ENCODE peak calls at places on chromosomes 1 and 21, in eight cellular contexts. X, K, J, Y, W, F, V and I are unnamed samples.

GRCh38 chr1:227996187-227996950 is 10.4 kb upstream of the WNT3A start:
- DNase-seq in X (no peak), K (no peak), J (peak), Y (peak), W (no peak), F (no peak), V (no peak), I (no peak)

GRCh38 chr1:2814511-2815075 is 13.1 kb upstream of the TTC34 start:
- DNase-seq in X (no peak), K (no peak), J (no peak), Y (no peak), W (no peak), F (no peak), V (no peak), I (no peak)

GRCh38 chr1:226872455-226872854 is 2.0 kb downstream of the PSEN2 start:
- DNase-seq in X (no peak), K (peak), J (no peak), Y (no peak), W (no peak), F (no peak), V (no peak), I (peak)

GRCh38 chr1:208531003-208531750 is 287.0 kb upstream of the PLXNA2 start:
- DNase-seq in X (no peak), K (no peak), J (no peak), Y (no peak), W (no peak), F (no peak), V (peak), I (no peak)

GRCh38 chr1:46755121-46755520 is 36.2 kb upstream of the EFCAB14 start:
- DNase-seq in X (no peak), K (no peak), J (no peak), Y (no peak), W (no peak), F (no peak), V (no peak), I (no peak)

GRCh38 chr1:164477336-164477735 is 81.6 kb upstream of the PBX1 start:
- DNase-seq in X (no peak), K (no peak), J (no peak), Y (no peak), W (no peak), F (no peak), V (no peak), I (no peak)

GRCh38 chr1:154157520-154158306 is 2.8 kb upstream of the NUP210L start:
- DNase-seq in X (no peak), K (no peak), J (no peak), Y (no peak), W (no peak), F (no peak), V (no peak), I (no peak)

GRCh38 chr1:55143686-55144085 is 71.5 kb downstream of the USP24 start:
- DNase-seq in X (peak), K (peak), J (no peak), Y (no peak), W (peak), F (no peak), V (no peak), I (no peak)

GRCh38 chr1:145823565-145824498 is at the start of the genes POLR3C and RNF115:
- DNase-seq in X (peak), K (peak), J (peak), Y (peak), W (peak), F (peak), V (peak), I (no peak)

GRCh38 chr1:150970818-150971582 is 3.6 kb downstream of the CERS2 start:
- DNase-seq in X (no peak), K (peak), J (peak), Y (peak), W (no peak), F (peak), V (no peak), I (no peak)

GRCh38 chr1:51061231-51061943 is 40.6 kb upstream of the C1orf185 start:
- DNase-seq in X (no peak), K (no peak), J (no peak), Y (no peak), W (no peak), F (no peak), V (no peak), I (no peak)

GRCh38 chr1:17307946-17308345 is at the start of gene PADI4:
- DNase-seq in X (no peak), K (no peak), J (no peak), Y (no peak), W (no peak), F (no peak), V (no peak), I (no peak)

GRCh38 chr1:183230403-183230802 is 44.3 kb downstream of the LAMC2 start:
- DNase-seq in X (no peak), K (no peak), J (no peak), Y (no peak), W (no peak), F (no peak), V (no peak), I (no peak)

GRCh38 chr1:58874757-58875755 is 91.2 kb upstream of the JUN start:
- DNase-seq in X (no peak), K (peak), J (peak), Y (no peak), W (peak), F (no peak), V (no peak), I (no peak)

GRCh38 chr1:90616395-90616794 is 100.7 kb downstream of the BARHL2 start:
- DNase-seq in X (peak), K (peak), J (no peak), Y (no peak), W (peak), F (no peak), V (no peak), I (no peak)

GRCh38 chr1:54052470-54052933 is 502 bp downstream of the TMEM59 start:
- DNase-seq in X (no peak), K (peak), J (peak), Y (no peak), W (no peak), F (peak), V (no peak), I (peak)

GRCh38 chr21:45255381-45256020 is 32.2 kb downstream of the POFUT2 start:
- DNase-seq in X (peak), K (peak), J (no peak), Y (no peak), W (no peak), F (peak), V (peak), I (peak)

GRCh38 chr1:210098376-210098775 is 134.2 kb upstream of the SERTAD4 start:
- DNase-seq in X (no peak), K (no peak), J (no peak), Y (no peak), W (no peak), F (no peak), V (no peak), I (no peak)

GRCh38 chr1:224118688-224119087 is 4.8 kb downstream of the FBXO28 start:
- DNase-seq in X (no peak), K (no peak), J (no peak), Y (no peak), W (no peak), F (no peak), V (no peak), I (no peak)

GRCh38 chr1:2533356-2533755 is 3.3 kb upstream of the HES5 start:
- DNase-seq in X (no peak), K (no peak), J (no peak), Y (no peak), W (no peak), F (no peak), V (no peak), I (no peak)

GRCh38 chr1:157302724-157303123 is 164.5 kb upstream of the ETV3 start:
- DNase-seq in X (no peak), K (no peak), J (no peak), Y (no peak), W (no peak), F (no peak), V (no peak), I (no peak)

GRCh38 chr1:25064465-25065238 is 134.6 kb upstream of the RUNX3 start:
- DNase-seq in X (no peak), K (no peak), J (no peak), Y (no peak), W (no peak), F (no peak), V (no peak), I (no peak)

GRCh38 chr1:113871597-113872113 is at the start of gene PTPN22:
- DNase-seq in X (no peak), K (no peak), J (no peak), Y (no peak), W (no peak), F (no peak), V (no peak), I (no peak)

GRCh38 chr1:190563230-190563629 is 85.6 kb upstream of the BRINP3 start:
- DNase-seq in X (no peak), K (no peak), J (no peak), Y (no peak), W (no peak), F (no peak), V (no peak), I (no peak)

GRCh38 chr1:222127526-222128152 is 385.8 kb upstream of the DUSP10 start:
- DNase-seq in X (no peak), K (no peak), J (no peak), Y (no peak), W (no peak), F (no peak), V (no peak), I (no peak)

GRCh38 chr1:106360252-106360651 is 696.2 kb upstream of the PRMT6 start:
- DNase-seq in X (no peak), K (no peak), J (no peak), Y (no peak), W (no peak), F (no peak), V (no peak), I (no peak)

GRCh38 chr1:109249654-109250401 is 489 bp downstream of the CELSR2 start:
- DNase-seq in X (no peak), K (no peak), J (peak), Y (no peak), W (no peak), F (no peak), V (no peak), I (no peak)

GRCh38 chr1:66933887-66934700 is 9.3 kb downstream of the MIER1 start:
- DNase-seq in X (no peak), K (no peak), J (no peak), Y (no peak), W (no peak), F (no peak), V (no peak), I (no peak)

GRCh38 chr1:44947060-44947773 is 39.2 kb downstream of the EIF2B3 start:
- DNase-seq in X (no peak), K (no peak), J (peak), Y (no peak), W (no peak), F (peak), V (no peak), I (no peak)

GRCh38 chr21:44450402-44450801 is 4.9 kb upstream of the LRRC3 start:
- DNase-seq in X (no peak), K (no peak), J (no peak), Y (peak), W (no peak), F (no peak), V (no peak), I (no peak)

GRCh38 chr1:89633745-89634625 is 1.1 kb downstream of the LRRC8C start:
- DNase-seq in X (no peak), K (no peak), J (peak), Y (no peak), W (no peak), F (peak), V (no peak), I (no peak)

GRCh38 chr1:183652547-183653467 is at the start of gene APOBEC4:
- DNase-seq in X (no peak), K (no peak), J (no peak), Y (no peak), W (no peak), F (no peak), V (no peak), I (no peak)

GRCh38 chr1:228287541-228288425 is 79.9 kb downstream of the OBSCN start:
- DNase-seq in X (no peak), K (no peak), J (peak), Y (peak), W (no peak), F (no peak), V (no peak), I (no peak)

GRCh38 chr1:1063945-1064831 is 9.9 kb downstream of the RNF223 start:
- DNase-seq in X (peak), K (peak), J (peak), Y (no peak), W (no peak), F (peak), V (no peak), I (no peak)

GRCh38 chr21:36792505-36792967 is 93.6 kb downstream of the SIM2 start:
- DNase-seq in X (no peak), K (no peak), J (no peak), Y (no peak), W (no peak), F (no peak), V (no peak), I (peak)

GRCh38 chr1:151065089-151065645 is 5.0 kb downstream of the MLLT11 start:
- DNase-seq in X (no peak), K (no peak), J (no peak), Y (no peak), W (no peak), F (no peak), V (no peak), I (no peak)

GRCh38 chr1:248303324-248303723 is at the start of gene OR2T12:
- DNase-seq in X (no peak), K (no peak), J (no peak), Y (no peak), W (no peak), F (no peak), V (no peak), I (no peak)

GRCh38 chr1:169044296-169044695 is 62.2 kb upstream of the ATP1B1 start:
- DNase-seq in X (no peak), K (no peak), J (no peak), Y (no peak), W (no peak), F (no peak), V (peak), I (no peak)

GRCh38 chr21:45578811-45579381 is 36.7 kb upstream of the SLC19A1 start:
- DNase-seq in X (no peak), K (no peak), J (no peak), Y (peak), W (no peak), F (no peak), V (no peak), I (no peak)

GRCh38 chr21:36127977-36128376 is 6.9 kb upstream of the CBR3 start:
- DNase-seq in X (no peak), K (no peak), J (no peak), Y (no peak), W (no peak), F (no peak), V (no peak), I (no peak)

DNA sequence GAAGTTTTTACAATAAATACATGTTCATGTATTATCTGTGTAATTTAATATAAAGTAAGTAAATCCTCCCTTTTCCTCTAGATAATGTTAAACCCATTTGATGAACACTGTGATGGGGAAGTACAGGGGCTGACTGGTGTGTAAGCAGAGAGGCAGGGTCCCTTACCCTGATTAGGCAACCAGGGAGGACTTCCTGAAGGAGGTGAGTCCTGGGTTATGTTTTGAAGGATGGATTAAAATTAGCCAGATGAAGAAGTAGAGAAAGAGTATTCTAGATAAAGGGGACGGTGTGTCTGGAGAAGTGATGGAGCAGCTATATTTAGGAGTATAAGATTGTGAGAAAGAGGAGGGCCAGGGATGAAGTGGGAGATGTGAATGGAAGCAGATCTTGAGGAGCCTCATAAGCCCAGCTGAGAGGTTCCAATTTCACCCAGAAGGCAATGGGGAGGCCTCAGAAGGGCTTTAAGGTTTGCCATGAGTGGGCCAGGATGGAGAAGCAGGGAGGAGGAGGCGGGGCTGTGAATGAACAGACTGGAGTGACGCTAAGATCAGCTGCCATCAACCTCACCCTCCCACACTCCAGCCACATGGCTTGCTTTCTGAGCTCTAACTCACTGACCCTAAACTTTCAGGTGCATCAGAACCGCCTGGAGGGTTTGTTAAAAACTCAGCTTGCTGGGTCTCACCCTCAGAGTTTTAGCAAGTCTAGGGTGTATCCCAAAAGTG is 30.9 kb upstream of the ID3 start:
- DNase-seq in X (no peak), K (no peak), J (no peak), Y (no peak), W (no peak), F (no peak), V (no peak), I (no peak)
- TF ChIP-seq POLR2A in X (no peak), K (no peak), J (no peak), Y (no peak), W (no peak), F (no peak), V (no peak), I (no peak)

GRCh38 chr1:179731643-179732042 is 11.4 kb upstream of the FAM163A start:
- DNase-seq in X (no peak), K (no peak), J (no peak), Y (no peak), W (no peak), F (no peak), V (no peak), I (no peak)
- H3K4me3 ChIP-seq in X (no peak), K (no peak), J (no peak), Y (no peak), W (no peak), F (no peak), V (no peak), I (no peak)

GRCh38 chr1:236687273-236687672 is 974 bp downstream of the ACTN2 start:
- DNase-seq in X (no peak), K (no peak), J (no peak), Y (no peak), W (no peak), F (no peak), V (peak), I (no peak)
- TF ChIP-seq POLR2A in X (no peak), K (no peak), J (no peak), Y (no peak), W (no peak), F (no peak), V (no peak), I (no peak)

GRCh38 chr1:92972413-92973129 is 11.3 kb upstream of the DIPK1A start:
- DNase-seq in X (no peak), K (no peak), J (no peak), Y (no peak), W (no peak), F (no peak), V (no peak), I (no peak)
- H3K4me3 ChIP-seq in X (no peak), K (no peak), J (no peak), Y (no peak), W (no peak), F (no peak), V (no peak), I (no peak)

GRCh38 chr1:174068000-174068399 is 45.8 kb upstream of the RC3H1 start:
- DNase-seq in X (no peak), K (no peak), J (no peak), Y (no peak), W (no peak), F (no peak), V (no peak), I (no peak)
- TF ChIP-seq POLR2A in X (no peak), K (no peak), J (no peak), Y (no peak), W (no peak), F (no peak), V (no peak), I (no peak)

DNA sequence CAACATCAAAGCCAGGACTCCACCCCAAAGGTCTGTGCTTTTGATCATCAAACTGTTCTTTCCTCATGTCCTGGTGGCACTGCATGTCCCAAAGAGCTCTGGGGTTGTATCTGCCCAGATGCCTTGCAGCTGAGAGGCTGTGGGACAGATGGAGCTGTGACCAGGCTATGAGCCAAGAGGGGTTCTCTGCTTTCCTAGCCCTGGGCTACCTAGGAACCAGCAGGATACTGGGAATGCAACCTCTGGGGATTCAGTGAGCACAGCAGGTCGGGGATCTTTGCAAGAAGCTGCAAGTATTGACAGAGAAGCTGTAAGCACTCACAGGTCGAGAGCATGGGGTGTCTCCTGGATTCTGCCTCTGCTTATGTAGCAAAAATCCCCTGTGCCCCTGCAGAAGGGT is 186.6 kb downstream of the GRIK3 start:
- DNase-seq in X (no peak), K (no peak), J (no peak), Y (no peak), W (peak), F (no peak), V (no peak), I (no peak)
- H3K4me3 ChIP-seq in X (no peak), K (no peak), J (no peak), Y (no peak), W (peak), F (no peak), V (no peak), I (no peak)

DNA sequence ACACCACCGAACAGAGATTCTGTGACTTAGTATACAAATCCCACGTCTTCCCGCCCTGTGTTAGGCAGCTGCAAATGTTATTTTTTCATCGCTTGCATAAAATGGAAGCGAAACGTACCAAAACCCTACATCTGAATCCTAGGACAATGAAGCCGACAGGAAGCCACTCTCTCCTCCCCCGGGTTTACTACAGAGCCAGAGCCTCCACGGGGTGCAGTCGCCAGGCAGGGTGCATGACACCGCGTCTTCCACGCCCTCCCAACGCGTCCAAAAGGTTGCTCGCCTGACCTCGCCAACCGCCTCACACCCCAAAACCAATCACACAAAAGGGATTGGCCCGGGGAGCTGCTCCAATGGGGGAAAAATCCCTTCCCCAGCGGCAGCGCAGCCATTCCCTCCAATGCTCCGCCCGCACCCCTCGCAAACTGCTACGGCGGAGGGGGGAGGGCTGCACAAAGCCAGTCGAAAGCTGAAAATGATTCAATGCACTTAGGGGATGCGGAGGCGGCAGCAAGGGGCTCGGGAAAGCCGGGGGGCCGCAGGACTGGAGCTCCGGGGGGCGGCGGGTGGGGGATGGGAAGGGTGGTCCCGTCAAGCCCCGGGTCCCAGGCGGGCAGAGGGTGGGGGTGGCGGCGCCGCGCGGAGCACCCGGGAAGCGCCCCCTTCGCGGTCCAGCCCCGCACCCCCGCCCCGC is 701 bp downstream of the CEP170 start:
- DNase-seq in X (no peak), K (peak), J (peak), Y (peak), W (no peak), F (peak), V (peak), I (peak)
- TF ChIP-seq POLR2A in X (no peak), K (peak), J (no peak), Y (no peak), W (no peak), F (no peak), V (no peak), I (no peak)